ENCODE peak calls at places on chromosomes 6 and 20, in seven cellular contexts. N is type B pancreatic cell, S is uterus, O is A549, M is stomach, Z is heart left ventricle, U is GM12878. T is an unnamed sample.

GRCh38 chr6:45577836-45578504 is 200.2 kb upstream of the SUPT3H start:
- DNase-seq in N (no peak), S (no peak), O (no peak), M (no peak), Z (no peak), U (no peak), T (no peak)

GRCh38 chr6:62285612-62286469 is at the start of gene KHDRBS2:
- DNase-seq in N (peak), S (peak), O (peak), M (peak), Z (peak), U (peak), T (peak)

GRCh38 chr6:12137480-12137879 is 125.4 kb downstream of the HIVEP1 start:
- DNase-seq in N (no peak), S (peak), O (no peak), M (peak), Z (no peak), U (no peak), T (no peak)

GRCh38 chr6:119346914-119347313 is 2.6 kb downstream of the MAN1A1 start:
- DNase-seq in N (no peak), S (no peak), O (no peak), M (no peak), Z (no peak), U (no peak), T (no peak)

GRCh38 chr6:68639211-68639610 is 4.1 kb downstream of the ADGRB3 start:
- DNase-seq in N (no peak), S (no peak), O (no peak), M (no peak), Z (no peak), U (no peak), T (no peak)

GRCh38 chr20:50399003-50399916 is 110.9 kb upstream of the PTPN1 start:
- DNase-seq in N (no peak), S (peak), O (no peak), M (peak), Z (peak), U (no peak), T (no peak)

GRCh38 chr6:15457903-15458530 is 204.8 kb downstream of the DTNBP1 start:
- DNase-seq in N (no peak), S (no peak), O (no peak), M (no peak), Z (no peak), U (peak), T (no peak)

GRCh38 chr20:10414982-10415650 is 18.9 kb downstream of the MKKS start:
- DNase-seq in N (no peak), S (no peak), O (no peak), M (no peak), Z (no peak), U (no peak), T (no peak)

GRCh38 chr20:51195419-51195901 is 172.6 kb upstream of the KCNG1 start:
- DNase-seq in N (no peak), S (no peak), O (no peak), M (no peak), Z (no peak), U (no peak), T (no peak)

GRCh38 chr6:126307859-126308258 is 32.1 kb upstream of the CENPW start:
- DNase-seq in N (no peak), S (peak), O (no peak), M (no peak), Z (no peak), U (no peak), T (no peak)

GRCh38 chr6:126308367-126308766 is 31.5 kb upstream of the CENPW start:
- DNase-seq in N (no peak), S (no peak), O (no peak), M (no peak), Z (no peak), U (no peak), T (no peak)

DNA sequence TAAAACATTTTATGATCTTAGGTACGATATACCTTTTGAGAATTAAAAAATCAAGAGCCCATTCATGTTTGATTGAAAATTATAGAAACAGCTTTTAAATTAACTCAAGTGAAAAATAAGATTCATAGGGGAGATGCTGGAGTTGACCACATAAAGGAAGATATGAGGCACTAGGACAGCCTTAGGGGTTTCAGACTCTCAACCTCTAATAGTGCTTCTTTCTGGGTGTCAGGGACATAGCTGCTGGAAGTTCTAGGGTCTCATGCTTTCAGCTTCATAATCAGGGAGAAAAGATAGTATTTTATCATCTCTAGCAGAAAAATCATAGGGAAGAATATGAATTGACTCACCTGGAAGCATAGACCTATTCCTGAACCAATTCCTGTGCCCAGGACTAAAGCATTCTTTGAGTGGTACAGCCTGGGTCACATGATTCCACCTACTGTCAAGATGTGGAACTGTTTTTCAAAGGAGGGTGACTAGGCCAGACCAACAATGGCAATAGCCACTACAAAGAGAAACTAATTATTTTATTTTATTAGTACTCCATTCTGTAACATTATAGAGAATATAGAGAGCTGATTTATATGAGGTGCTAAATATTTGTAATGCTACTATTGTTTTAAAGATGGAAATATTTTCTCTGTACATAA is 27.8 kb upstream of the CENPW start:
- DNase-seq in N (no peak), S (no peak), O (peak), M (no peak), Z (no peak), U (no peak), T (no peak)
- TF ChIP-seq CTCF in N (peak), S (no peak), O (no peak), M (no peak), Z (no peak), U (peak), T (peak)

GRCh38 chr20:953742-954141 is 37.6 kb upstream of the ANGPT4 start:
- DNase-seq in N (no peak), S (no peak), O (peak), M (no peak), Z (no peak), U (no peak), T (no peak)
- TF ChIP-seq CTCF in N (peak), S (no peak), O (peak), M (no peak), Z (no peak), U (no peak), T (no peak)

DNA sequence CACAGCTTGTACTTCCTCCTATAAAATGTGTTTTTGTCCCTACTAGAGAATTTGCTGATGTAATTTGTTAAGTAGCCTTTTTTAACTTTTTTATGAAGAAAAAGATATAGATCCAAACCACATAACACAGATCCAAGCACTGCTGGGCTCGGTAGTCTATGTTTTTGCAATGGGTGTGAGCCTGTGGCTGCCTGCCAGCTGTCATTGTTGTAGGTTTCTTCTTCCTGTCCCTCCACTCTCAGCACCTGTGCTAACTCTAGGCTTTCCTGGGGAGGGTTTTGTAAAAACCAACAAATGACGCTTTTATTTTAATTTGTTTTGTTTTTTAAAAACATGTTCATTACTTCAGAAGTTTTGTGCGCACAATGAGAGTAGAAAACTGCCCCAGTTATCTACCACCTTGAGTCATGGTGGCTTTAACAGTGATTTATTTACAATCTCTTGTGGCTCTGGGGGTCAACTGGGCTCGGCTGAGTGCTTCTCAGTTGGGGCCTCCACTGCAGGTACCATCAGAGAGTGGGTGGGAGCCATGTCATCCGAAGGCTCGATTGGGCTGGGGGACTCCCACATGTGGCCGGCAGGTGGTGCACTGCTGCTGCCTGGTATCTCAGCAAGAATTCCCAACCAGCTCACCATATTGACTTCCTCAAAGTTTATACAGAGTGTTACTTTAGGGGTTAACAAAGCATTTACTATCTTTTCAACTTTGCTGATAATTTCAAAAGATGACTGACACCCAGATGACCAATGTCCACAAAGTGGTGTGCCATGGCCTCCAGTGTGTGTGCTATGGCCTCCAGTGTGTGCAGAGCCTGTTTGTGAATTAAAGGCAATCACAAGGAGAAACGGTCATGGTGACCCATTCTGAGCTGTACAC is 3.0 kb upstream of the CCR6 start:
- DNase-seq in N (no peak), S (no peak), O (no peak), M (peak), Z (no peak), U (no peak), T (no peak)
- TF ChIP-seq CTCF in N (no peak), S (no peak), O (no peak), M (no peak), Z (no peak), U (peak), T (peak)

GRCh38 chr6:30325873-30326445 is 768 bp upstream of the TRIM39 start:
- DNase-seq in N (no peak), S (peak), O (peak), M (no peak), Z (no peak), U (peak), T (no peak)

GRCh38 chr6:30325150-30325872 is 1.4 kb upstream of the TRIM39 start:
- DNase-seq in N (no peak), S (no peak), O (peak), M (peak), Z (no peak), U (peak), T (peak)

GRCh38 chr6:30326446-30327231 is at the start of gene TRIM39:
- DNase-seq in N (peak), S (peak), O (peak), M (peak), Z (peak), U (peak), T (peak)

GRCh38 chr6:30329331-30329730 is 2.6 kb downstream of the TRIM39 start:
- DNase-seq in N (no peak), S (no peak), O (no peak), M (peak), Z (no peak), U (no peak), T (no peak)

GRCh38 chr6:30327232-30327746 is 562 bp downstream of the TRIM39 start:
- DNase-seq in N (no peak), S (no peak), O (peak), M (no peak), Z (no peak), U (peak), T (no peak)
- TF ChIP-seq CTCF in N (no peak), S (no peak), O (no peak), M (no peak), Z (no peak), U (no peak), T (no peak)

T was measured in GM12864.